ENCODE peak calls at places on chromosomes 6 and 20, in seven cellular contexts. One of them, this sample, is unnamed.

GRCh38 chr20:13809855-13810254 is 25.0 kb downstream of the NDUFAF5 start:
- DNase-seq in HEK293T: no peak
- DNase-seq in GM06990: no peak
- DNase-seq in natural killer cell: no peak
- DNase-seq in ELR: no peak
- DNase-seq in stimulated activated CD8-positive, alpha-beta memory T cell treated with anti-CD3 and anti-CD28 coated beads, Interleukin-15, amount 100 ng/mL, for 48 hours: no peak
- DNase-seq in activated effector memory CD4-positive, alpha-beta T cell treated with anti-CD3 and anti-CD28 coated beads, Interleukin-2, amount 50 U/mL, for 16 hours: no peak
- DNase-seq in this sample: no peak

GRCh38 chr6:150251566-150252186 is 108.8 kb downstream of the PPP1R14C start:
- DNase-seq in HEK293T: no peak
- DNase-seq in GM06990: no peak
- DNase-seq in natural killer cell: no peak
- DNase-seq in ELR: no peak
- DNase-seq in stimulated activated CD8-positive, alpha-beta memory T cell treated with anti-CD3 and anti-CD28 coated beads, Interleukin-15, amount 100 ng/mL, for 48 hours: no peak
- DNase-seq in activated effector memory CD4-positive, alpha-beta T cell treated with anti-CD3 and anti-CD28 coated beads, Interleukin-2, amount 50 U/mL, for 16 hours: no peak
- DNase-seq in this sample: no peak

GRCh38 chr6:12516070-12516469 is 200.5 kb upstream of the PHACTR1 start:
- DNase-seq in HEK293T: no peak
- DNase-seq in GM06990: no peak
- DNase-seq in natural killer cell: no peak
- DNase-seq in ELR: no peak
- DNase-seq in stimulated activated CD8-positive, alpha-beta memory T cell treated with anti-CD3 and anti-CD28 coated beads, Interleukin-15, amount 100 ng/mL, for 48 hours: no peak
- DNase-seq in activated effector memory CD4-positive, alpha-beta T cell treated with anti-CD3 and anti-CD28 coated beads, Interleukin-2, amount 50 U/mL, for 16 hours: no peak
- DNase-seq in this sample: no peak

GRCh38 chr6:164168595-164168994 is 754.1 kb downstream of the QKI start:
- DNase-seq in HEK293T: no peak
- DNase-seq in GM06990: no peak
- DNase-seq in natural killer cell: no peak
- DNase-seq in ELR: no peak
- DNase-seq in stimulated activated CD8-positive, alpha-beta memory T cell treated with anti-CD3 and anti-CD28 coated beads, Interleukin-15, amount 100 ng/mL, for 48 hours: no peak
- DNase-seq in activated effector memory CD4-positive, alpha-beta T cell treated with anti-CD3 and anti-CD28 coated beads, Interleukin-2, amount 50 U/mL, for 16 hours: no peak
- DNase-seq in this sample: no peak

GRCh38 chr20:32509639-32510066 is 75.5 kb downstream of the NOL4L start:
- DNase-seq in HEK293T: no peak
- DNase-seq in GM06990: no peak
- DNase-seq in natural killer cell: peak; percentile 37
- DNase-seq in ELR: peak; percentile 73
- DNase-seq in stimulated activated CD8-positive, alpha-beta memory T cell treated with anti-CD3 and anti-CD28 coated beads, Interleukin-15, amount 100 ng/mL, for 48 hours: peak; percentile 49
- DNase-seq in activated effector memory CD4-positive, alpha-beta T cell treated with anti-CD3 and anti-CD28 coated beads, Interleukin-2, amount 50 U/mL, for 16 hours: peak; percentile 84
- DNase-seq in this sample: no peak

GRCh38 chr6:134317471-134318131 is at the start of gene SGK1:
- DNase-seq in HEK293T: peak; percentile 62
- DNase-seq in GM06990: peak; percentile 12
- DNase-seq in natural killer cell: no peak
- DNase-seq in ELR: peak; percentile 63
- DNase-seq in stimulated activated CD8-positive, alpha-beta memory T cell treated with anti-CD3 and anti-CD28 coated beads, Interleukin-15, amount 100 ng/mL, for 48 hours: no peak
- DNase-seq in activated effector memory CD4-positive, alpha-beta T cell treated with anti-CD3 and anti-CD28 coated beads, Interleukin-2, amount 50 U/mL, for 16 hours: peak; percentile 69
- DNase-seq in this sample: peak; percentile 23

GRCh38 chr6:132713355-132714134 is at the start of gene VNN1:
- DNase-seq in HEK293T: no peak
- DNase-seq in GM06990: peak; percentile 17
- DNase-seq in natural killer cell: no peak
- DNase-seq in ELR: no peak
- DNase-seq in stimulated activated CD8-positive, alpha-beta memory T cell treated with anti-CD3 and anti-CD28 coated beads, Interleukin-15, amount 100 ng/mL, for 48 hours: no peak
- DNase-seq in activated effector memory CD4-positive, alpha-beta T cell treated with anti-CD3 and anti-CD28 coated beads, Interleukin-2, amount 50 U/mL, for 16 hours: no peak
- DNase-seq in this sample: no peak

GRCh38 chr20:9218412-9219001 is 149.6 kb downstream of the PLCB4 start:
- DNase-seq in HEK293T: peak; percentile 4
- DNase-seq in GM06990: no peak
- DNase-seq in natural killer cell: no peak
- DNase-seq in ELR: peak; percentile 32
- DNase-seq in stimulated activated CD8-positive, alpha-beta memory T cell treated with anti-CD3 and anti-CD28 coated beads, Interleukin-15, amount 100 ng/mL, for 48 hours: no peak
- DNase-seq in activated effector memory CD4-positive, alpha-beta T cell treated with anti-CD3 and anti-CD28 coated beads, Interleukin-2, amount 50 U/mL, for 16 hours: no peak
- DNase-seq in this sample: peak; percentile 71

GRCh38 chr6:128368213-128369000 is 152.0 kb downstream of the PTPRK start:
- DNase-seq in HEK293T: no peak
- DNase-seq in GM06990: no peak
- DNase-seq in natural killer cell: no peak
- DNase-seq in ELR: peak; percentile 56
- DNase-seq in stimulated activated CD8-positive, alpha-beta memory T cell treated with anti-CD3 and anti-CD28 coated beads, Interleukin-15, amount 100 ng/mL, for 48 hours: no peak
- DNase-seq in activated effector memory CD4-positive, alpha-beta T cell treated with anti-CD3 and anti-CD28 coated beads, Interleukin-2, amount 50 U/mL, for 16 hours: no peak
- DNase-seq in this sample: no peak

GRCh38 chr6:30847421-30847970 is 36.8 kb upstream of the DDR1 start:
- DNase-seq in HEK293T: no peak
- DNase-seq in GM06990: no peak
- DNase-seq in natural killer cell: no peak
- DNase-seq in ELR: no peak
- DNase-seq in stimulated activated CD8-positive, alpha-beta memory T cell treated with anti-CD3 and anti-CD28 coated beads, Interleukin-15, amount 100 ng/mL, for 48 hours: no peak
- DNase-seq in activated effector memory CD4-positive, alpha-beta T cell treated with anti-CD3 and anti-CD28 coated beads, Interleukin-2, amount 50 U/mL, for 16 hours: no peak
- DNase-seq in this sample: no peak

GRCh38 chr6:39083111-39083702 is 31.8 kb downstream of the SAYSD1 start:
- DNase-seq in HEK293T: no peak
- DNase-seq in GM06990: no peak
- DNase-seq in natural killer cell: peak; percentile 13
- DNase-seq in ELR: no peak
- DNase-seq in stimulated activated CD8-positive, alpha-beta memory T cell treated with anti-CD3 and anti-CD28 coated beads, Interleukin-15, amount 100 ng/mL, for 48 hours: peak; percentile 28
- DNase-seq in activated effector memory CD4-positive, alpha-beta T cell treated with anti-CD3 and anti-CD28 coated beads, Interleukin-2, amount 50 U/mL, for 16 hours: no peak
- DNase-seq in this sample: no peak

GRCh38 chr6:158474961-158475343 is 84.9 kb upstream of the TMEM181 start:
- DNase-seq in HEK293T: no peak
- DNase-seq in GM06990: no peak
- DNase-seq in natural killer cell: no peak
- DNase-seq in ELR: peak; percentile 90
- DNase-seq in stimulated activated CD8-positive, alpha-beta memory T cell treated with anti-CD3 and anti-CD28 coated beads, Interleukin-15, amount 100 ng/mL, for 48 hours: no peak
- DNase-seq in activated effector memory CD4-positive, alpha-beta T cell treated with anti-CD3 and anti-CD28 coated beads, Interleukin-2, amount 50 U/mL, for 16 hours: no peak
- DNase-seq in this sample: no peak

GRCh38 chr6:111555041-111555440 is 50.6 kb downstream of the TRAF3IP2 start:
- DNase-seq in HEK293T: no peak
- DNase-seq in GM06990: no peak
- DNase-seq in natural killer cell: no peak
- DNase-seq in ELR: no peak
- DNase-seq in stimulated activated CD8-positive, alpha-beta memory T cell treated with anti-CD3 and anti-CD28 coated beads, Interleukin-15, amount 100 ng/mL, for 48 hours: no peak
- DNase-seq in activated effector memory CD4-positive, alpha-beta T cell treated with anti-CD3 and anti-CD28 coated beads, Interleukin-2, amount 50 U/mL, for 16 hours: no peak
- DNase-seq in this sample: peak; percentile 71

GRCh38 chr6:107129370-107129925 is 14.1 kb upstream of the BEND3 start:
- DNase-seq in HEK293T: no peak
- DNase-seq in GM06990: no peak
- DNase-seq in natural killer cell: no peak
- DNase-seq in ELR: no peak
- DNase-seq in stimulated activated CD8-positive, alpha-beta memory T cell treated with anti-CD3 and anti-CD28 coated beads, Interleukin-15, amount 100 ng/mL, for 48 hours: no peak
- DNase-seq in activated effector memory CD4-positive, alpha-beta T cell treated with anti-CD3 and anti-CD28 coated beads, Interleukin-2, amount 50 U/mL, for 16 hours: no peak
- DNase-seq in this sample: no peak

GRCh38 chr20:38125157-38126056 is 39.7 kb downstream of the TGM2 start:
- DNase-seq in HEK293T: no peak
- DNase-seq in GM06990: no peak
- DNase-seq in natural killer cell: no peak
- DNase-seq in ELR: no peak
- DNase-seq in stimulated activated CD8-positive, alpha-beta memory T cell treated with anti-CD3 and anti-CD28 coated beads, Interleukin-15, amount 100 ng/mL, for 48 hours: no peak
- DNase-seq in activated effector memory CD4-positive, alpha-beta T cell treated with anti-CD3 and anti-CD28 coated beads, Interleukin-2, amount 50 U/mL, for 16 hours: peak; percentile 39
- DNase-seq in this sample: no peak

GRCh38 chr6:62162858-62163257 is 123.2 kb downstream of the KHDRBS2 start:
- DNase-seq in HEK293T: no peak
- DNase-seq in GM06990: no peak
- DNase-seq in natural killer cell: no peak
- DNase-seq in ELR: no peak
- DNase-seq in stimulated activated CD8-positive, alpha-beta memory T cell treated with anti-CD3 and anti-CD28 coated beads, Interleukin-15, amount 100 ng/mL, for 48 hours: no peak
- DNase-seq in activated effector memory CD4-positive, alpha-beta T cell treated with anti-CD3 and anti-CD28 coated beads, Interleukin-2, amount 50 U/mL, for 16 hours: no peak
- DNase-seq in this sample: no peak

GRCh38 chr6:4550227-4550597 is 226.0 kb upstream of the CDYL start:
- DNase-seq in HEK293T: no peak
- DNase-seq in GM06990: peak; percentile 15
- DNase-seq in natural killer cell: no peak
- DNase-seq in ELR: no peak
- DNase-seq in stimulated activated CD8-positive, alpha-beta memory T cell treated with anti-CD3 and anti-CD28 coated beads, Interleukin-15, amount 100 ng/mL, for 48 hours: no peak
- DNase-seq in activated effector memory CD4-positive, alpha-beta T cell treated with anti-CD3 and anti-CD28 coated beads, Interleukin-2, amount 50 U/mL, for 16 hours: no peak
- DNase-seq in this sample: no peak

This sample was measured in skeletal muscle cell.